ENCODE peak calls at places on chromosomes 7 and 10, in seven cellular contexts. L, M, W, Z, X, V and U are unnamed samples. For H3K27me3, the result is how much of the 10 kb centered on the place peaks cover.

GRCh38 chr10:6170638-6171037 is 32.1 kb upstream of the PFKFB3 start:
- DNase-seq in Z (no peak), L (no peak), W (no peak), V (no peak), M (no peak), X (peak), U (no peak)

GRCh38 chr7:87702326-87702725 is 74.1 kb downstream of the RUNDC3B start:
- DNase-seq in X (no peak), V (no peak), Z (no peak), W (peak), L (no peak), M (no peak), U (no peak)

GRCh38 chr7:130273081-130273699 is 6.5 kb downstream of the CPA2 start:
- DNase-seq in V (no peak), Z (no peak), X (peak), M (peak), W (peak), L (no peak), U (no peak)

GRCh38 chr7:137074386-137075030 is 206.1 kb downstream of the CHRM2 start:
- DNase-seq in X (no peak), W (peak), L (no peak), V (no peak), Z (no peak), M (peak), U (no peak)

GRCh38 chr7:36047254-36047653 is 105.8 kb upstream of the EEPD1 start:
- DNase-seq in X (no peak), Z (no peak), M (peak), V (no peak), L (no peak), W (peak), U (no peak)

GRCh38 chr10:3010819-3011422 is 56.4 kb upstream of the PFKP start:
- DNase-seq in M (peak), L (no peak), V (no peak), Z (no peak), X (peak), W (no peak), U (no peak)

GRCh38 chr7:126715076-126715475 is 537.7 kb downstream of the GRM8 start:
- DNase-seq in Z (no peak), L (no peak), X (no peak), M (no peak), V (no peak), W (no peak), U (no peak)

GRCh38 chr10:17783751-17784150 is 25.4 kb upstream of the MRC1 start:
- DNase-seq in L (no peak), Z (no peak), V (no peak), M (no peak), X (no peak), W (peak), U (no peak)

GRCh38 chr7:137040745-137041144 is 172.3 kb downstream of the CHRM2 start:
- DNase-seq in V (no peak), X (no peak), W (no peak), M (peak), Z (no peak), L (no peak), U (no peak)

GRCh38 chr7:70571403-70571911 is 560.5 kb upstream of the GALNT17 start:
- DNase-seq in W (peak), Z (no peak), V (no peak), M (peak), L (no peak), X (no peak), U (no peak)

GRCh38 chr10:7950981-7951847 is 103.3 kb upstream of the GATA3 start:
- DNase-seq in Z (no peak), W (peak), L (no peak), V (no peak), M (no peak), X (no peak), U (no peak)

GRCh38 chr7:5525271-5526189 is 101.9 kb upstream of the TNRC18 start:
- DNase-seq in W (peak), M (peak), Z (peak), X (no peak), V (no peak), L (no peak), U (no peak)

GRCh38 chr10:36172054-36172531 is 530.0 kb upstream of the FZD8 start:
- DNase-seq in W (peak), L (no peak), Z (no peak), V (no peak), X (no peak), M (peak), U (no peak)

GRCh38 chr7:22640269-22640668 is 86.7 kb upstream of the IL6 start:
- DNase-seq in L (no peak), W (no peak), Z (peak), V (no peak), M (no peak), X (no peak), U (no peak)

GRCh38 chr7:155832581-155832981 is 20.3 kb upstream of the SHH start:
- DNase-seq in M (no peak), L (no peak), Z (no peak), W (no peak), X (no peak), V (no peak), U (no peak)

GRCh38 chr7:116679495-116679894 is 7.5 kb downstream of the MET start:
- DNase-seq in M (no peak), Z (no peak), X (no peak), V (no peak), L (no peak), W (no peak), U (no peak)

GRCh38 chr10:63527401-63527800 is 6.2 kb downstream of the REEP3 start:
- DNase-seq in X (no peak), W (no peak), Z (no peak), V (no peak), L (no peak), M (no peak), U (no peak)
- H3K27me3 ChIP-seq in X (under half), W (under half), Z (under half), V (under half), L (under half), M (under half), U (under half)

GRCh38 chr10:99234739-99235468 is 748 bp downstream of the HPSE2 start:
- DNase-seq in Z (no peak), M (peak), V (no peak), L (no peak), X (no peak), W (peak), U (no peak)

GRCh38 chr10:99235469-99235871 is at the start of gene HPSE2:
- DNase-seq in W (no peak), L (no peak), M (peak), V (no peak), Z (no peak), X (no peak), U (no peak)

GRCh38 chr10:99233680-99234018 is 2.0 kb downstream of the HPSE2 start:
- DNase-seq in X (no peak), V (no peak), L (no peak), W (no peak), M (peak), Z (no peak), U (no peak)

GRCh38 chr10:99233000-99233679 is 2.5 kb downstream of the HPSE2 start:
- DNase-seq in Z (no peak), W (no peak), V (no peak), L (no peak), M (no peak), X (no peak), U (no peak)

GRCh38 chr10:99234067-99234738 is 1.4 kb downstream of the HPSE2 start:
- DNase-seq in L (peak), M (peak), Z (peak), X (peak), V (peak), W (peak), U (no peak)
- H3K27me3 ChIP-seq in L (under half), M (half or more), Z (under half), X (under half), V (half or more), W (half or more), U (half or more)

GRCh38 chr10:101299211-101299610 is 54.8 kb upstream of the BTRC start:
- DNase-seq in X (no peak), V (no peak), M (no peak), L (no peak), W (no peak), Z (no peak), U (no peak)
- H3K27me3 ChIP-seq in X (under half), V (under half), M (half or more), L (under half), W (under half), Z (under half), U (under half)

DNA sequence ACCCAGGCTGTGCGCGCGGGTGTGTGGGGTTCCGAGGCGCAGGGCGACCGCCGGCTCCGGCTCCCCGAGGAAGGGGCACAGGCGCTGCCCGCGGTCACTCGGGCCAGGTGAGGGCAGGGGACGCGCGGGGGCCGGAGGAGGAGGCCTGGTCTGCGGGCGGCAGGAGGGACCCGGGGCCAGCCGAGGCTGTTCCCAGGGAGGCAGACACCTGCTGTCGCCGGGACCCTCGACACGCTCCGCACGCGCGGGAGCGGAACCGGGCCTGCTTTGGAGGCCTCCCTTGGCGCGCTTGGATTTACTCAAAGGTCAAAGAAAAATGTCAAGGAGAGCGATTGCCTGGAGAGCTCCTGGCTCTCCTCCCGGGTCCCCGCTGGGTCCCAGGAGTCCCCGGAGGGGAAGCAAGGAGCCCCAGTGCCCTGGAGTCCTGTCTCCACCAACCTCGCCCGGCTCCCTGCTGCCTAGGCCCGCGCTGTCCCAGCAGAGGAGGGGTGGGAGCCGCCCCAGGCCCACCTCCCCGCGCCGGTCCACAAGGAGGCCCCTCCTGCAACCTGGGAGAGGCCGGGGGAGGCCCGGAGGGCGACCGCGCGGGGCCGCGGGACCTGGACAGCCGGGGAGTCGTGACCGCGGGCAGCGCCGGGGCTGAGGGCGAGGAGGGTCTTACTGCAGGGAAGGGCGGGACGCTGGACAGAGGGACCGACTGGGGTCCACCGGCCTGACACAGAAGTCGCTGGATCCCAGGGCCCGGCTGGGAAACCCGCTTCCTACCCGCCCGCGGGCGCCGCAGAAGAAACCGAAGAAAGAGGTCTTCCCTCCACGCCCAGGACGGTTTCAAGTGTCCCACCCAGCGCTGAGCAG is 348.9 kb downstream of the DNAJB6 start:
- DNase-seq in Z (no peak), X (no peak), L (no peak), M (no peak), V (no peak), W (no peak), U (no peak)
- H3K27me3 ChIP-seq in Z (under half), X (under half), L (under half), M (half or more), V (half or more), W (half or more), U (under half)

GRCh38 chr10:102289356-102289755 is 44.0 kb downstream of the GBF1 start:
- DNase-seq in W (no peak), X (no peak), M (no peak), L (no peak), V (no peak), Z (no peak), U (no peak)
- H3K27me3 ChIP-seq in W (under half), X (under half), M (under half), L (under half), V (under half), Z (under half), U (under half)

DNA sequence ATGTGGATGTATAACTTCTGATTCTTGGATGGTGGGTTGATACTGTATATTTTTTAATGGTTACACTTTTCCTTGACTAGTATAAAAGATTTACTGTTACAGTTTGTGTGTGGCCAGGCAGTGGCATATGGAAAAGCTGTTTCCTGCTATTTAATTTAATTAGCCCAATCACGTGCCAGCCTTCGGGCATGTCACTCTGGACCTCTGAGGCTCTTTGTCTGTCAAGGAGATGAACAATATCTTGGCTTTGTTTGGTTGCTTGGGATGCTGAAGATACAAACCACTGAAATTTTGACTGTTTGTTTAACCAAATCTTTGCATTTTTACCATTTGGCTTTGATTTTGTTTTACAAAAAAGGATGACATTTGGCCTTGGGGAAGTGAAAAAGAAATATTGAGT is 185.0 kb downstream of the HDAC9 start:
- DNase-seq in W (no peak), V (no peak), L (no peak), X (no peak), M (no peak), Z (no peak), U (no peak)
- H3K27me3 ChIP-seq in W (under half), V (under half), L (under half), X (under half), M (under half), Z (under half), U (under half)

GRCh38 chr7:64889686-64890162 is 13.3 kb upstream of the ZNF273 start:
- DNase-seq in M (no peak), X (no peak), L (no peak), V (peak), W (no peak), Z (no peak), U (no peak)
- H3K27me3 ChIP-seq in M (half or more), X (under half), L (under half), V (under half), W (under half), Z (under half), U (under half)

DNA sequence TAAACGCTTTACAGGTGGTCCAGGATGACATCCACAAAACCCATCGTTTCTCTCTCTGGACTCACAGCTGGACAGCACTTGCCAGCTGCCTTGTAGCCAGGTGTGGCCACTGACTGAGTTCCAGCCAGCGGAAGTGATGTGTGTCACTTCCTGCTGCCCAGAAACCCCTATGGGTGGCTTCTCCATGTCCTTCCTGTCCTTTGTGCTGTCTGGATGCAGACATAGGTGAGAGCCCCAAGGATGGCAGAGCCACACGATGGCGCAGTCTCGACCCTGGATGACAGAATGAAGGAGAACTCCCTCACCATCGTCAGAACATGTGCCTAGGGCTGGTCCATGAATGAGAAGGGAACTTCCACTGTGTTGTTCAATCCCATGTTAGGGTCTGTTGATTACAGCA is 22.1 kb downstream of the NMT2 start:
- DNase-seq in L (no peak), Z (no peak), W (no peak), X (no peak), M (no peak), V (no peak), U (no peak)
- H3K27me3 ChIP-seq in L (under half), Z (under half), W (under half), X (under half), M (under half), V (under half), U (under half)